ENCODE peak calls at places on chromosomes 5 and 9, in four cellular contexts. One of them, this sample, is unnamed.

GRCh38 chr9:33375238-33375840 is 27.0 kb downstream of the AQP7 start:
- DNase-seq in spleen: peak; percentile 43
- DNase-seq in HTR-8/SVneo: no peak
- DNase-seq in HAP-1: peak; percentile 42
- DNase-seq in this sample: no peak

GRCh38 chr5:59763545-59763944 is 130.0 kb downstream of the PDE4D start:
- DNase-seq in spleen: no peak
- DNase-seq in HTR-8/SVneo: no peak
- DNase-seq in HAP-1: no peak
- DNase-seq in this sample: no peak

GRCh38 chr9:121902483-121903135 is 190.5 kb downstream of the TTLL11 start:
- DNase-seq in spleen: no peak
- DNase-seq in HTR-8/SVneo: no peak
- DNase-seq in HAP-1: no peak
- DNase-seq in this sample: peak; percentile 27

GRCh38 chr5:107893642-107894041 is 222.9 kb upstream of the EFNA5 start:
- DNase-seq in spleen: no peak
- DNase-seq in HTR-8/SVneo: no peak
- DNase-seq in HAP-1: no peak
- DNase-seq in this sample: peak; percentile 47

GRCh38 chr9:16257604-16258003 is 612.9 kb downstream of the BNC2 start:
- DNase-seq in spleen: no peak
- DNase-seq in HTR-8/SVneo: no peak
- DNase-seq in HAP-1: no peak
- DNase-seq in this sample: no peak

GRCh38 chr5:67416986-67417385 is 220.4 kb upstream of the CD180 start:
- DNase-seq in spleen: no peak
- DNase-seq in HTR-8/SVneo: no peak
- DNase-seq in HAP-1: no peak
- DNase-seq in this sample: no peak

GRCh38 chr5:82163459-82164108 is 114.6 kb downstream of the RPS23 start:
- DNase-seq in spleen: no peak
- DNase-seq in HTR-8/SVneo: no peak
- DNase-seq in HAP-1: no peak
- DNase-seq in this sample: no peak

GRCh38 chr5:540215-541147 is 16.2 kb upstream of the SLC9A3 start:
- DNase-seq in spleen: no peak
- DNase-seq in HTR-8/SVneo: no peak
- DNase-seq in HAP-1: no peak
- DNase-seq in this sample: no peak

GRCh38 chr9:107827304-107827703 is 337.7 kb upstream of the KLF4 start:
- DNase-seq in spleen: no peak
- DNase-seq in HTR-8/SVneo: no peak
- DNase-seq in HAP-1: no peak
- DNase-seq in this sample: no peak

This sample was measured in H4.